ENCODE peak calls at places on chromosomes 16 and 17, in six cellular contexts. F, Q, V, Z, S and P are unnamed samples.

GRCh38 chr17:72754513-72754912 is 338.0 kb downstream of the SLC39A11 start:
- DNase-seq in Q (no peak), V (no peak), Z (no peak), S (no peak), F (no peak), P (no peak)

GRCh38 chr17:80106176-80106575 is 4.8 kb downstream of the GAA start:
- DNase-seq in Z (no peak), F (no peak), V (no peak), S (no peak), Q (no peak), P (no peak)

GRCh38 chr17:39979021-39979660 is 1.5 kb upstream of the PSMD3 start:
- DNase-seq in Q (no peak), V (no peak), F (no peak), Z (peak), S (no peak), P (no peak)

GRCh38 chr17:21524211-21524591 is 148.0 kb downstream of the KCNJ12 start:
- DNase-seq in Q (no peak), S (no peak), F (no peak), V (no peak), Z (no peak), P (no peak)

GRCh38 chr17:58756246-58757161 is 850 bp downstream of the PPM1E start:
- DNase-seq in Q (no peak), V (no peak), F (peak), Z (no peak), S (peak), P (peak)

GRCh38 chr16:64469351-64469750 is 652.5 kb downstream of the CDH11 start:
- DNase-seq in V (no peak), F (no peak), S (no peak), Z (no peak), Q (no peak), P (no peak)

GRCh38 chr17:19331553-19332245 is 30.8 kb downstream of the B9D1 start:
- DNase-seq in Z (no peak), V (no peak), F (no peak), Q (no peak), S (no peak), P (no peak)

GRCh38 chr16:17470871-17471744 is at the start of gene XYLT1:
- DNase-seq in Z (peak), S (peak), V (peak), Q (peak), F (no peak), P (peak)

GRCh38 chr16:68993885-68994284 is 111.6 kb upstream of the HAS3 start:
- DNase-seq in Z (peak), F (no peak), V (no peak), S (no peak), Q (no peak), P (no peak)

GRCh38 chr17:66986659-66987058 is 22.2 kb downstream of the CACNG4 start:
- DNase-seq in S (no peak), Z (no peak), Q (no peak), F (no peak), V (no peak), P (no peak)

GRCh38 chr17:57068222-57068658 is 16.8 kb upstream of the AKAP1 start:
- DNase-seq in S (peak), Z (no peak), F (no peak), Q (no peak), V (no peak), P (no peak)

GRCh38 chr17:42477173-42477572 is 18.5 kb downstream of the ATP6V0A1 start:
- DNase-seq in F (no peak), V (no peak), S (no peak), Z (no peak), Q (no peak), P (no peak)

GRCh38 chr16:88393034-88393433 is 10.3 kb downstream of the ZNF469 start:
- DNase-seq in S (no peak), F (no peak), V (no peak), Q (no peak), Z (no peak), P (no peak)

GRCh38 chr17:78783711-78784396 is 1.8 kb upstream of the CYTH1 start:
- DNase-seq in F (no peak), S (no peak), Z (no peak), V (no peak), Q (no peak), P (no peak)

GRCh38 chr16:49527621-49528020 is 154.0 kb downstream of the C16orf78 start:
- DNase-seq in V (no peak), S (peak), F (no peak), Z (no peak), Q (no peak), P (no peak)

GRCh38 chr16:71408536-71408935 is 33.3 kb downstream of the TLE7 start:
- DNase-seq in Q (no peak), S (no peak), F (no peak), V (no peak), Z (no peak), P (no peak)

GRCh38 chr16:49782405-49782804 is 73.5 kb downstream of the ZNF423 start:
- DNase-seq in F (no peak), Z (no peak), Q (no peak), S (no peak), V (no peak), P (no peak)

GRCh38 chr16:67773099-67773498 is 33.3 kb downstream of the RANBP10 start:
- DNase-seq in Q (no peak), V (no peak), S (no peak), Z (no peak), F (no peak), P (no peak)

GRCh38 chr17:66425751-66426396 is 123.5 kb downstream of the PRKCA start:
- DNase-seq in S (no peak), F (no peak), Z (no peak), Q (no peak), V (no peak), P (no peak)

GRCh38 chr16:75282811-75283281 is 31.4 kb upstream of the BCAR1 start:
- DNase-seq in Q (no peak), S (no peak), F (no peak), V (no peak), Z (no peak), P (no peak)

GRCh38 chr16:84270531-84270930 is 24.1 kb upstream of the WFDC1 start:
- DNase-seq in F (no peak), Q (no peak), V (no peak), S (no peak), Z (no peak), P (no peak)